ENCODE peak calls at places on chromosomes 11 and 22, in seven cellular contexts. One of them, this sample, is unnamed.

GRCh38 chr22:26017932-26018331 is 151.3 kb upstream of the SEZ6L start:
- DNase-seq in hepatocyte: no peak
- DNase-seq in neural progenitor cell: no peak
- DNase-seq in HCT116: no peak
- DNase-seq in fibroblast of lung: no peak
- DNase-seq in BE2C: no peak
- DNase-seq in transverse colon: no peak
- DNase-seq in this sample: no peak

GRCh38 chr11:45374130-45374529 is 88.0 kb upstream of the SYT13 start:
- DNase-seq in hepatocyte: no peak
- DNase-seq in neural progenitor cell: no peak
- DNase-seq in HCT116: no peak
- DNase-seq in fibroblast of lung: no peak
- DNase-seq in BE2C: no peak
- DNase-seq in transverse colon: no peak
- DNase-seq in this sample: no peak

GRCh38 chr22:49726701-49727101 is 101.0 kb downstream of the BRD1 start:
- DNase-seq in hepatocyte: no peak
- DNase-seq in neural progenitor cell: no peak
- DNase-seq in HCT116: no peak
- DNase-seq in fibroblast of lung: no peak
- DNase-seq in BE2C: no peak
- DNase-seq in transverse colon: no peak
- DNase-seq in this sample: no peak

GRCh38 chr11:9688716-9689511 is 25.0 kb downstream of the SWAP70 start:
- DNase-seq in hepatocyte: peak; percentile 44
- DNase-seq in neural progenitor cell: peak; percentile 52
- DNase-seq in HCT116: no peak
- DNase-seq in fibroblast of lung: peak; percentile 61
- DNase-seq in BE2C: peak; percentile 51
- DNase-seq in transverse colon: no peak
- DNase-seq in this sample: peak; percentile 96

GRCh38 chr11:130915556-130916237 is 582 bp downstream of the SNX19 start:
- DNase-seq in hepatocyte: no peak
- DNase-seq in neural progenitor cell: no peak
- DNase-seq in HCT116: no peak
- DNase-seq in fibroblast of lung: no peak
- DNase-seq in BE2C: peak; percentile 12
- DNase-seq in transverse colon: no peak
- DNase-seq in this sample: no peak

GRCh38 chr22:39380331-39380730 is 19.2 kb upstream of the TAB1 start:
- DNase-seq in hepatocyte: no peak
- DNase-seq in neural progenitor cell: no peak
- DNase-seq in HCT116: no peak
- DNase-seq in fibroblast of lung: no peak
- DNase-seq in BE2C: no peak
- DNase-seq in transverse colon: no peak
- DNase-seq in this sample: no peak

GRCh38 chr11:66639066-66639813 is 737 bp downstream of the RBM4 start:
- DNase-seq in hepatocyte: peak; percentile 60
- DNase-seq in neural progenitor cell: no peak
- DNase-seq in HCT116: no peak
- DNase-seq in fibroblast of lung: peak; percentile 53
- DNase-seq in BE2C: peak; percentile 18
- DNase-seq in transverse colon: peak; percentile 20
- DNase-seq in this sample: peak; percentile 71

GRCh38 chr11:64245401-64245796 is 1.3 kb downstream of the PPP1R14B start:
- DNase-seq in hepatocyte: no peak
- DNase-seq in neural progenitor cell: no peak
- DNase-seq in HCT116: no peak
- DNase-seq in fibroblast of lung: no peak
- DNase-seq in BE2C: no peak
- DNase-seq in transverse colon: peak; percentile 70
- DNase-seq in this sample: no peak

GRCh38 chr11:108931168-108931567 is 266.3 kb downstream of the DDX10 start:
- DNase-seq in hepatocyte: no peak
- DNase-seq in neural progenitor cell: no peak
- DNase-seq in HCT116: no peak
- DNase-seq in fibroblast of lung: peak; percentile 53
- DNase-seq in BE2C: no peak
- DNase-seq in transverse colon: no peak
- DNase-seq in this sample: no peak

GRCh38 chr11:33402066-33402465 is 144.9 kb downstream of the HIPK3 start:
- DNase-seq in hepatocyte: no peak
- DNase-seq in neural progenitor cell: no peak
- DNase-seq in HCT116: no peak
- DNase-seq in fibroblast of lung: no peak
- DNase-seq in BE2C: no peak
- DNase-seq in transverse colon: no peak
- DNase-seq in this sample: no peak

GRCh38 chr22:22710719-22711531 is 66.5 kb downstream of the GGTLC2 start:
- DNase-seq in hepatocyte: peak; percentile 75
- DNase-seq in neural progenitor cell: peak; percentile 61
- DNase-seq in HCT116: no peak
- DNase-seq in fibroblast of lung: no peak
- DNase-seq in BE2C: peak; percentile 72
- DNase-seq in transverse colon: peak; percentile 77
- DNase-seq in this sample: peak; percentile 41

GRCh38 chr11:25562417-25562816 is 769.5 kb upstream of the ANO3 start:
- DNase-seq in hepatocyte: no peak
- DNase-seq in neural progenitor cell: no peak
- DNase-seq in HCT116: no peak
- DNase-seq in fibroblast of lung: peak; percentile 24
- DNase-seq in BE2C: peak; percentile 31
- DNase-seq in transverse colon: no peak
- DNase-seq in this sample: no peak

GRCh38 chr22:36818010-36818642 is 1.3 kb upstream of the PVALB start:
- DNase-seq in hepatocyte: no peak
- DNase-seq in neural progenitor cell: no peak
- DNase-seq in HCT116: no peak
- DNase-seq in fibroblast of lung: no peak
- DNase-seq in BE2C: no peak
- DNase-seq in transverse colon: no peak
- DNase-seq in this sample: no peak

GRCh38 chr11:131894615-131895544 is 524.5 kb downstream of the NTM start:
- DNase-seq in hepatocyte: no peak
- DNase-seq in neural progenitor cell: no peak
- DNase-seq in HCT116: no peak
- DNase-seq in fibroblast of lung: no peak
- DNase-seq in BE2C: no peak
- DNase-seq in transverse colon: no peak
- DNase-seq in this sample: no peak

GRCh38 chr11:19992162-19992561 is 168.1 kb downstream of the DBX1 start:
- DNase-seq in hepatocyte: no peak
- DNase-seq in neural progenitor cell: no peak
- DNase-seq in HCT116: no peak
- DNase-seq in fibroblast of lung: no peak
- DNase-seq in BE2C: no peak
- DNase-seq in transverse colon: no peak
- DNase-seq in this sample: no peak

GRCh38 chr11:83583953-83584352 is 297.8 kb upstream of the CCDC90B start:
- DNase-seq in hepatocyte: no peak
- DNase-seq in neural progenitor cell: no peak
- DNase-seq in HCT116: no peak
- DNase-seq in fibroblast of lung: peak; percentile 34
- DNase-seq in BE2C: no peak
- DNase-seq in transverse colon: no peak
- DNase-seq in this sample: no peak

GRCh38 chr11:122202161-122202950 is 86.3 kb upstream of the BLID start:
- DNase-seq in hepatocyte: peak; percentile 38
- DNase-seq in neural progenitor cell: no peak
- DNase-seq in HCT116: peak; percentile 75
- DNase-seq in fibroblast of lung: peak; percentile 83
- DNase-seq in BE2C: peak; percentile 10
- DNase-seq in transverse colon: no peak
- DNase-seq in this sample: peak; percentile 78

GRCh38 chr11:59437770-59438169 is 1.5 kb downstream of the OR5A1 start:
- DNase-seq in hepatocyte: no peak
- DNase-seq in neural progenitor cell: peak; percentile 42
- DNase-seq in HCT116: no peak
- DNase-seq in fibroblast of lung: no peak
- DNase-seq in BE2C: no peak
- DNase-seq in transverse colon: no peak
- DNase-seq in this sample: no peak

GRCh38 chr11:68128682-68129327 is 7.6 kb upstream of the CHKA start:
- DNase-seq in hepatocyte: peak; percentile 91
- DNase-seq in neural progenitor cell: no peak
- DNase-seq in HCT116: no peak
- DNase-seq in fibroblast of lung: peak; percentile 68
- DNase-seq in BE2C: no peak
- DNase-seq in transverse colon: peak; percentile 68
- DNase-seq in this sample: peak; percentile 74

GRCh38 chr11:65206901-65207300 is 25.2 kb downstream of the CAPN1 start:
- DNase-seq in hepatocyte: no peak
- DNase-seq in neural progenitor cell: no peak
- DNase-seq in HCT116: no peak
- DNase-seq in fibroblast of lung: no peak
- DNase-seq in BE2C: no peak
- DNase-seq in transverse colon: no peak
- DNase-seq in this sample: no peak

GRCh38 chr22:38901111-38901641 is 29.2 kb upstream of the CBX6 start:
- DNase-seq in hepatocyte: peak; percentile 28
- DNase-seq in neural progenitor cell: no peak
- DNase-seq in HCT116: no peak
- DNase-seq in fibroblast of lung: no peak
- DNase-seq in BE2C: peak; percentile 40
- DNase-seq in transverse colon: no peak
- DNase-seq in this sample: no peak

GRCh38 chr11:70159612-70160570 is 43.2 kb upstream of the FADD start:
- DNase-seq in hepatocyte: no peak
- DNase-seq in neural progenitor cell: no peak
- DNase-seq in HCT116: peak; percentile 77
- DNase-seq in fibroblast of lung: peak; percentile 8
- DNase-seq in BE2C: no peak
- DNase-seq in transverse colon: peak; percentile 16
- DNase-seq in this sample: peak; percentile 23

GRCh38 chr11:88280673-88281316 is 56.7 kb downstream of the CTSC start:
- DNase-seq in hepatocyte: no peak
- DNase-seq in neural progenitor cell: no peak
- DNase-seq in HCT116: no peak
- DNase-seq in fibroblast of lung: peak; percentile 40
- DNase-seq in BE2C: no peak
- DNase-seq in transverse colon: no peak
- DNase-seq in this sample: peak; percentile 72

GRCh38 chr11:131584694-131585592 is 214.5 kb downstream of the NTM start:
- DNase-seq in hepatocyte: no peak
- DNase-seq in neural progenitor cell: peak; percentile 64
- DNase-seq in HCT116: no peak
- DNase-seq in fibroblast of lung: peak; percentile 28
- DNase-seq in BE2C: peak; percentile 9
- DNase-seq in transverse colon: no peak
- DNase-seq in this sample: no peak

DNA sequence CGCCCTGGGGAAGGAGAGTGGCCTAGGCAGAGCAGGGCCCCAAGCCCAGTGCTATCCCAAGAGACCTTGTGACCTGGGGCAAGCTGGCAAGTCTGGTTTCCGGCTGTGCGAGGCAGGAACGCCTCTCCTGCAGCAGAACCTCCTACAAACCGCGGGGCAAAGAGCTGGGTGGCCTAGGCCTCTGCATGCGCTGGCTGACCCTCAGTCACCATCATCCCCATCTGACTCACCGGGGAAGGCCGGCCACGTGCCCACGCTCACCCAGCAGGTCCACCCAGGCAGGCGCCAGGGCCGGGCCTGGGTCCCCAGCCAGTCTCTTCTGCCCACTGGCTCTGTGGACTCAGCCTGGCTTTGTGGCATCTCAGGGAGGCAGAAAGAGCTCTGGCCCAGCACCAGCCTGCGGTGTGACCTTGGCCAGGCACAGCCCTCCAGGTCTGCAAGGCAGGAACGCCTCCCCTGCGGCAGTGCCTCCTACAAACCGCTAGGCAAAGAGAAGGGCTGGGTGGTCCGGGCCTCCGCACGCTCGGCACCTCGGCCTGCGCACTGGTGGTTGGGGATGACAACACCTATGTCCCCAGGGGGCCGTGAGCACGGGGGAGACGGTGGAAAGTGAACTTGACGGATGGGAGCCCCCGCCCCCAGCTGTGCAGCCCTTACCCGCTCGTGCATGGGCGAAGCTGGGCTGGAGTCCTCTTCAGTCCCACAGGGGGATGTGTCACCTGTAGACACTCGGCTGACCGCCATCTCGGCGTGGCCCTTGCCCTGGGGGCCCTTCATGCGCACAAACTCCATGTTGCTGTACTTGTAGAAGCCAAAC is 38.2 kb downstream of the KIAA0930 start:
- DNase-seq in hepatocyte: no peak
- DNase-seq in neural progenitor cell: no peak
- DNase-seq in HCT116: no peak
- DNase-seq in fibroblast of lung: no peak
- DNase-seq in BE2C: no peak
- DNase-seq in transverse colon: no peak
- DNase-seq in this sample: no peak
- H3K36me3 ChIP-seq in hepatocyte: no peaks in the 10 kb centered on the region
- H3K36me3 ChIP-seq in neural progenitor cell: no peaks in the 10 kb centered on the region
- H3K36me3 ChIP-seq in HCT116: no peaks in the 10 kb centered on the region
- H3K36me3 ChIP-seq in fibroblast of lung: peaks cover 9% of the 10 kb centered on the region
- H3K36me3 ChIP-seq in BE2C: peaks cover 40% of the 10 kb centered on the region
- H3K36me3 ChIP-seq in transverse colon: no peaks in the 10 kb centered on the region
- H3K36me3 ChIP-seq in this sample: no peaks in the 10 kb centered on the region

DNA sequence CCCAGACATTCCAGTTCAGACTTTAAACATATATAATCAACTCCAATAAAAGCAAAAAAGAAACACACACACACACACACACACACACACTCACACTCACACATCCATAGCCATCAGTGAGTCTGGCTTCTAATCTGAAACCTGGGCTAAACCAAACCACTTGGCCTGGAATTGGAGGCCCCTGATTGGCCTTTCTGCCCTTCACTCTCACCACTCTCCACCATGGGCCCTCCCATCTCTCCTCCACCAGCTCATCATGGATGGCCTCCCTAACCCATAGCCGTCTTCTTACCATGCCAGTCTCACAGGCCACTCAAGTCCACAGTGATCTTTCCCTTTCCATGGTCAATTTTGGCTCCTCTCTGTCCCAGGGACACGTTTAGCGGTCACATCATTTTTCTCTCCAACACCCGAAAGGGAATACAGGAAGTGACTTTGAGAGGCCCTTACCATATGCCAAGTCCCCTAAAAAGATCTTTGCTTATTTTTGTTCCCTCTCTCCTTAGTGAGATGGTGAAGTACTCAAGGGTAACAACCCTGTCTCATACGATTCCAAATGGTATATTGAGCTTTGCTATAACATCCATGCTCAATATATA is 66.6 kb downstream of the ENDOD1 start:
- DNase-seq in hepatocyte: no peak
- DNase-seq in neural progenitor cell: no peak
- DNase-seq in HCT116: no peak
- DNase-seq in fibroblast of lung: no peak
- DNase-seq in BE2C: no peak
- DNase-seq in transverse colon: no peak
- DNase-seq in this sample: no peak
- H3K36me3 ChIP-seq in hepatocyte: no peaks in the 10 kb centered on the region
- H3K36me3 ChIP-seq in neural progenitor cell: no peaks in the 10 kb centered on the region
- H3K36me3 ChIP-seq in HCT116: no peaks in the 10 kb centered on the region
- H3K36me3 ChIP-seq in fibroblast of lung: no peaks in the 10 kb centered on the region
- H3K36me3 ChIP-seq in BE2C: no peaks in the 10 kb centered on the region
- H3K36me3 ChIP-seq in transverse colon: no peaks in the 10 kb centered on the region
- H3K36me3 ChIP-seq in this sample: no peaks in the 10 kb centered on the region

GRCh38 chr22:46761539-46762237 is 762 bp upstream of the TBC1D22A start:
- DNase-seq in hepatocyte: no peak
- DNase-seq in neural progenitor cell: peak; percentile 64
- DNase-seq in HCT116: no peak
- DNase-seq in fibroblast of lung: no peak
- DNase-seq in BE2C: no peak
- DNase-seq in transverse colon: no peak
- DNase-seq in this sample: no peak
- H3K36me3 ChIP-seq in hepatocyte: no peaks in the 10 kb centered on the region
- H3K36me3 ChIP-seq in neural progenitor cell: no peaks in the 10 kb centered on the region
- H3K36me3 ChIP-seq in HCT116: no peaks in the 10 kb centered on the region
- H3K36me3 ChIP-seq in fibroblast of lung: peaks cover 3% of the 10 kb centered on the region
- H3K36me3 ChIP-seq in BE2C: no peaks in the 10 kb centered on the region
- H3K36me3 ChIP-seq in transverse colon: no peaks in the 10 kb centered on the region
- H3K36me3 ChIP-seq in this sample: no peaks in the 10 kb centered on the region

GRCh38 chr22:29524440-29525191 is 28.9 kb downstream of the THOC5 start:
- DNase-seq in hepatocyte: peak; percentile 29
- DNase-seq in neural progenitor cell: peak; percentile 59
- DNase-seq in HCT116: no peak
- DNase-seq in fibroblast of lung: peak; percentile 11
- DNase-seq in BE2C: peak; percentile 61
- DNase-seq in transverse colon: peak; percentile 22
- DNase-seq in this sample: peak; percentile 10
- H3K36me3 ChIP-seq in hepatocyte: no peaks in the 10 kb centered on the region
- H3K36me3 ChIP-seq in neural progenitor cell: no peaks in the 10 kb centered on the region
- H3K36me3 ChIP-seq in HCT116: peaks cover 64% of the 10 kb centered on the region
- H3K36me3 ChIP-seq in fibroblast of lung: peaks cover 28% of the 10 kb centered on the region
- H3K36me3 ChIP-seq in BE2C: peaks cover 81% of the 10 kb centered on the region
- H3K36me3 ChIP-seq in transverse colon: peaks cover 50% of the 10 kb centered on the region
- H3K36me3 ChIP-seq in this sample: peaks cover 13% of the 10 kb centered on the region

This sample was measured in endothelial cell of umbilical vein.